ENCODE peak calls at places on chromosomes 5 and 9, in six cellular contexts. One of them, this sample, is unnamed.

GRCh38 chr5:150659360-150660107 is 1.5 kb upstream of the MYOZ3 start:
- DNase-seq in osteoblast: peak; percentile 56
- DNase-seq in CD14-positive monocyte: no peak
- DNase-seq in WTC11: no peak
- DNase-seq in fibroblast of lung: no peak
- DNase-seq in endothelial cell: no peak
- DNase-seq in this sample: no peak

GRCh38 chr5:133533541-133533940 is 78.8 kb downstream of the FSTL4 start:
- DNase-seq in CD14-positive monocyte: no peak
- DNase-seq in osteoblast: no peak
- DNase-seq in endothelial cell: no peak
- DNase-seq in fibroblast of lung: peak; percentile 1
- DNase-seq in WTC11: no peak
- DNase-seq in this sample: no peak

GRCh38 chr9:134166374-134166773 is 2.0 kb upstream of the RNU6ATAC start:
- DNase-seq in CD14-positive monocyte: peak; percentile 34
- DNase-seq in osteoblast: no peak
- DNase-seq in WTC11: no peak
- DNase-seq in fibroblast of lung: no peak
- DNase-seq in endothelial cell: no peak
- DNase-seq in this sample: no peak

GRCh38 chr9:81855538-81855937 is 72.7 kb upstream of the SPATA31D4 start:
- DNase-seq in CD14-positive monocyte: no peak
- DNase-seq in endothelial cell: no peak
- DNase-seq in fibroblast of lung: peak; percentile 79
- DNase-seq in osteoblast: no peak
- DNase-seq in WTC11: no peak
- DNase-seq in this sample: no peak

GRCh38 chr5:83827111-83827541 is 106.5 kb upstream of the HAPLN1 start:
- DNase-seq in osteoblast: no peak
- DNase-seq in endothelial cell: no peak
- DNase-seq in fibroblast of lung: peak; percentile 66
- DNase-seq in CD14-positive monocyte: no peak
- DNase-seq in WTC11: no peak
- DNase-seq in this sample: no peak

GRCh38 chr5:122093415-122093814 is 15.4 kb upstream of the LOX start:
- DNase-seq in osteoblast: no peak
- DNase-seq in fibroblast of lung: peak; percentile 92
- DNase-seq in CD14-positive monocyte: no peak
- DNase-seq in WTC11: no peak
- DNase-seq in endothelial cell: no peak
- DNase-seq in this sample: no peak

GRCh38 chr5:172775326-172776234 is 4.6 kb upstream of the DUSP1 start:
- DNase-seq in CD14-positive monocyte: peak; percentile 98
- DNase-seq in WTC11: no peak
- DNase-seq in fibroblast of lung: peak; percentile 66
- DNase-seq in endothelial cell: no peak
- DNase-seq in osteoblast: no peak
- DNase-seq in this sample: no peak

GRCh38 chr9:95516736-95517558 is at the start of gene PTCH1:
- DNase-seq in WTC11: peak; percentile 65
- DNase-seq in CD14-positive monocyte: no peak
- DNase-seq in fibroblast of lung: peak; percentile 55
- DNase-seq in osteoblast: peak; percentile 87
- DNase-seq in endothelial cell: peak; percentile 56
- DNase-seq in this sample: no peak

GRCh38 chr5:83718195-83718825 is 2.3 kb downstream of the HAPLN1 start:
- DNase-seq in osteoblast: peak; percentile 78
- DNase-seq in fibroblast of lung: peak; percentile 69
- DNase-seq in CD14-positive monocyte: no peak
- DNase-seq in endothelial cell: peak; percentile 48
- DNase-seq in WTC11: peak; percentile 40
- DNase-seq in this sample: no peak

GRCh38 chr5:175749591-175749990 is 91.7 kb downstream of the HRH2 start:
- DNase-seq in CD14-positive monocyte: no peak
- DNase-seq in osteoblast: no peak
- DNase-seq in fibroblast of lung: no peak
- DNase-seq in WTC11: no peak
- DNase-seq in endothelial cell: no peak
- DNase-seq in this sample: peak; percentile 63

GRCh38 chr9:88968799-88969198 is 22.5 kb upstream of the S1PR3 start:
- DNase-seq in WTC11: no peak
- DNase-seq in fibroblast of lung: no peak
- DNase-seq in CD14-positive monocyte: no peak
- DNase-seq in osteoblast: no peak
- DNase-seq in endothelial cell: no peak
- DNase-seq in this sample: peak; percentile 63

GRCh38 chr5:180291234-180291940 is 496 bp downstream of the MAPK9 start:
- DNase-seq in WTC11: peak; percentile 39
- DNase-seq in fibroblast of lung: no peak
- DNase-seq in CD14-positive monocyte: no peak
- DNase-seq in osteoblast: peak; percentile 37
- DNase-seq in endothelial cell: peak; percentile 44
- DNase-seq in this sample: no peak
- TF ChIP-seq CTCF in WTC11: no peak
- TF ChIP-seq CTCF in fibroblast of lung: peak; percentile 14
- TF ChIP-seq CTCF in CD14-positive monocyte: peak; percentile 8
- TF ChIP-seq CTCF in osteoblast: no peak
- TF ChIP-seq CTCF in endothelial cell: no peak
- TF ChIP-seq CTCF in this sample: peak; percentile 38

GRCh38 chr5:145913701-145914100 is 22.7 kb upstream of the SH3RF2 start:
- DNase-seq in WTC11: no peak
- DNase-seq in CD14-positive monocyte: no peak
- DNase-seq in osteoblast: no peak
- DNase-seq in fibroblast of lung: no peak
- DNase-seq in endothelial cell: no peak
- DNase-seq in this sample: no peak

GRCh38 chr5:145908206-145908945 is 28.0 kb upstream of the SH3RF2 start:
- DNase-seq in WTC11: no peak
- DNase-seq in osteoblast: no peak
- DNase-seq in fibroblast of lung: no peak
- DNase-seq in CD14-positive monocyte: no peak
- DNase-seq in endothelial cell: no peak
- DNase-seq in this sample: no peak

GRCh38 chr5:145912019-145912418 is 24.4 kb upstream of the SH3RF2 start:
- DNase-seq in fibroblast of lung: no peak
- DNase-seq in endothelial cell: no peak
- DNase-seq in WTC11: no peak
- DNase-seq in CD14-positive monocyte: no peak
- DNase-seq in osteoblast: no peak
- DNase-seq in this sample: no peak

GRCh38 chr5:145912594-145912993 is 23.8 kb upstream of the SH3RF2 start:
- DNase-seq in WTC11: no peak
- DNase-seq in osteoblast: no peak
- DNase-seq in endothelial cell: no peak
- DNase-seq in fibroblast of lung: no peak
- DNase-seq in CD14-positive monocyte: no peak
- DNase-seq in this sample: no peak

DNA sequence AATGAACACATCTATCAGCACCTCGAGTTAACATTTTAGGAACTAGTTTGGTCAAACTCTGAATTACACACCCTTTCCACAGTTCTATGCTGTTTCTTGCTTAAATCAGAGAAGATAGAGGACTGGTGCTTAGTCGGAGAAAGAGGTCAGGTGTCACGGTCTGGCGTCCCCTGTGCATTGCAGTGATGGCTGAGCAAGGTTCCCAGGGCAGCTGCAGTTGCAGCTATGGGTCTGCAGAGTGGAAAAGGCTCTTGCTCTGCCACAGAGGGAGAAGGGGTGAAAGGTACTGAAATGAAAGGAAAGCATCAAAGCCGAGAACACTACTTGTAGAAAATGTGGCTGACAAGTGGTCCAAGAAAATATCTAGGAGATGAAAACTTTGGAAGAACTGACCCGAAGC is 25.2 kb upstream of the SH3RF2 start:
- DNase-seq in endothelial cell: no peak
- DNase-seq in fibroblast of lung: no peak
- DNase-seq in CD14-positive monocyte: no peak
- DNase-seq in osteoblast: no peak
- DNase-seq in WTC11: no peak
- DNase-seq in this sample: no peak
- TF ChIP-seq CTCF in endothelial cell: no peak
- TF ChIP-seq CTCF in fibroblast of lung: no peak
- TF ChIP-seq CTCF in CD14-positive monocyte: no peak
- TF ChIP-seq CTCF in osteoblast: no peak
- TF ChIP-seq CTCF in WTC11: no peak
- TF ChIP-seq CTCF in this sample: no peak

DNA sequence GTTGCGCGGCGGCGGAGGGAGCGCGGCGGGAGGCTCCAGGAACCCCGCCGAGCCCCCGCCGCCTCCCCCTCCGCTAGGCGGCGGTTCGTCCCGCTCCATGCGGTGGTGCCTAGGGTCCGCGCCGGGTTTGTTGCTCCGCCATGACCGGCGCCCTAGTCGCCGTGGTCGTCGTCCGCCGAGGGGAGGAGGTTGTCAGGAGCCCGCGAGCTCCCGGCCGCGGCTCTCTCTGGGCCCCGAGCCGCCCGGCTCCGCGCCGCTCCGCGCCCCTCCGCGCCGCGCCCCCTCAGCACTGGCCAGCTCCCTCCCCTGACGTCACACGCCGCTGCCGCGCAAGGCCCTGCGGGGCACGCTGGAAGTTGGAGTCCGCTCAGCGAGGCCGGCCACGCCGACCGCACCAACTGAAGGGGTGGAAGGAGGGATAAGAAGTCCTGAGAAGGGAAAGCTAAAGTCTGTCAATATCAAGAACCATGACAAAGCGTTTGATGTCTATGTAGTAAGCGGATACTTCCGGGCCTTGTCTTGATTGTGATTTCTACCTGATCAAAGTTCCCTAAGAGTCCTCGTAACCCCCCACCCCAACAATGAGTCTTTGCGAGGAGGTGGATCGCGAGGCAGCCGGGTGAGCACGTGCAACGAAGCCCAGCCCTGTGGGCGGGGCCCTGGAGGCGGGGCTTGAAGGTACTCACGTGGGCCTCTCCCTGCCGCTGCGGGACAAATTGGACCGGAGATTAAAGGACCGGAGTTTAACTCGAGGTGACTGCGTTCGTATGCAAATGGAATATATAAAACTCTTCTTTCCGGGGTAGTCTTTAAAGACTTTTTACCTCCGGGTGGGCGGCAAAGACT is at the start of gene NR6A1:
- DNase-seq in fibroblast of lung: peak; percentile 95
- DNase-seq in WTC11: peak; percentile 98
- DNase-seq in CD14-positive monocyte: peak; percentile 94
- DNase-seq in endothelial cell: peak; percentile 95
- DNase-seq in osteoblast: peak; percentile 100
- DNase-seq in this sample: peak; percentile 98
- TF ChIP-seq CTCF in fibroblast of lung: peak; percentile 7
- TF ChIP-seq CTCF in WTC11: no peak
- TF ChIP-seq CTCF in CD14-positive monocyte: no peak
- TF ChIP-seq CTCF in endothelial cell: peak; percentile 19
- TF ChIP-seq CTCF in osteoblast: no peak
- TF ChIP-seq CTCF in this sample: peak; percentile 40

GRCh38 chr9:87498816-87499454 is 1.3 kb downstream of the DAPK1 start:
- DNase-seq in CD14-positive monocyte: no peak
- DNase-seq in WTC11: no peak
- DNase-seq in osteoblast: peak; percentile 62
- DNase-seq in endothelial cell: peak; percentile 19
- DNase-seq in fibroblast of lung: peak; percentile 23
- DNase-seq in this sample: no peak

GRCh38 chr9:87499455-87500015 is 1.9 kb downstream of the DAPK1 start:
- DNase-seq in WTC11: no peak
- DNase-seq in fibroblast of lung: no peak
- DNase-seq in endothelial cell: no peak
- DNase-seq in CD14-positive monocyte: no peak
- DNase-seq in osteoblast: no peak
- DNase-seq in this sample: no peak

GRCh38 chr9:87498046-87498815 is 564 bp downstream of the DAPK1 start:
- DNase-seq in WTC11: peak; percentile 69
- DNase-seq in osteoblast: peak; percentile 90
- DNase-seq in endothelial cell: peak; percentile 74
- DNase-seq in CD14-positive monocyte: no peak
- DNase-seq in fibroblast of lung: peak; percentile 56
- DNase-seq in this sample: peak; percentile 88

GRCh38 chr9:87497080-87497603 is 525 bp upstream of the DAPK1 start:
- DNase-seq in endothelial cell: no peak
- DNase-seq in fibroblast of lung: no peak
- DNase-seq in WTC11: no peak
- DNase-seq in osteoblast: peak; percentile 84
- DNase-seq in CD14-positive monocyte: no peak
- DNase-seq in this sample: no peak

GRCh38 chr9:87497604-87498045 is at the start of gene DAPK1:
- DNase-seq in fibroblast of lung: peak; percentile 60
- DNase-seq in CD14-positive monocyte: peak; percentile 71
- DNase-seq in WTC11: peak; percentile 79
- DNase-seq in endothelial cell: peak; percentile 79
- DNase-seq in osteoblast: peak; percentile 83
- DNase-seq in this sample: peak; percentile 91
- TF ChIP-seq CTCF in fibroblast of lung: no peak
- TF ChIP-seq CTCF in CD14-positive monocyte: peak; percentile 17
- TF ChIP-seq CTCF in WTC11: no peak
- TF ChIP-seq CTCF in endothelial cell: peak; percentile 19
- TF ChIP-seq CTCF in osteoblast: no peak
- TF ChIP-seq CTCF in this sample: peak; percentile 45

DNA sequence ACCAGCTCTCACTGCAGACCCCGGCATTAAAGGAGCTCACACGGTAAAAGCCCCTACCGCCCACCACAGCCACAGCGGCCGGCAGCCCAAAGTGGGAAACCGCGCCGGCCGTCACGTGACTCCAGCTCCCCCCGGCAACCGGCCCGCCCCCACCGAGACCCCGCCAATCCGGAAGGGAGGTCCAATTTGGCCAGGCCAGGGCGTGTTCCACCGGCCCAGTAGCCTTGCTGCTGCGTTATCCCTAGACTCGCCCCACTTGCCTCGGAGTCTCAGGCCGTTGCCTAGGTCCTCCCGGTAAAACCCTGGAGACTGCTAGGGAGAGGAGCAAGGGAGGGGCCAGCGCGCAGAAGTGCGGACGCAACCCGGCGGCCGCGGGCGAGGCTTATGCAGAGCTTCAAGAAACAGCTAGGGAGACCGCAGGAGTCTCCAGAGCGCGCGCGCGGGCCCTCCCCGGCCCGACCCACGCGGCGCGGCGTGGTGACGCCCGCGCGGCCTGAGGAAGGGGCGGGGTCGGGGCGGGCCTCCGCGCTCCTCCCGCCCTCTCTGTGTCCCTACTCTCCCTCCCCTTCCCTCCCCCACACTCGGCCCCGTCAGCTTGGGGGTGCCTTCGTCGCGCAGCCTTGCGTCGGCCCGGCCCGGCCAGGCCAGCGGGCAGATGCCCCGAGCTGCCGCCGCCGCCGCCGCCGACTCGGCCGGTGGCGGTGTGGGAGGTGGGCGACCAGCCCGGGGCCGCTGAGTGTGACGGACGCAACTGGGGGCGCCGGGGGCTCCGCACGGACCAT is at the start of gene RIC1:
- DNase-seq in WTC11: peak; percentile 83
- DNase-seq in CD14-positive monocyte: peak; percentile 91
- DNase-seq in fibroblast of lung: peak; percentile 91
- DNase-seq in osteoblast: peak; percentile 98
- DNase-seq in endothelial cell: peak; percentile 78
- DNase-seq in this sample: peak; percentile 97
- TF ChIP-seq CTCF in WTC11: no peak
- TF ChIP-seq CTCF in CD14-positive monocyte: no peak
- TF ChIP-seq CTCF in fibroblast of lung: no peak
- TF ChIP-seq CTCF in osteoblast: no peak
- TF ChIP-seq CTCF in endothelial cell: no peak
- TF ChIP-seq CTCF in this sample: no peak